ENCODE peak calls at places on chromosome 1, in five cellular contexts. S is NB4, B is suprapubic skin, E is hepatocyte, J is ovary. X is an unnamed sample.

GRCh38 chr1:201606581-201606980 is 67.7 kb downstream of the NAV1 start:
- DNase-seq in S (no peak), E (no peak), B (no peak), J (no peak), X (no peak)

GRCh38 chr1:39898648-39899603 is 2.8 kb downstream of the MYCL start:
- DNase-seq in J (no peak), B (no peak), S (peak), E (peak), X (no peak)

GRCh38 chr1:33060579-33061083 is 20.3 kb upstream of the AZIN2 start:
- DNase-seq in B (no peak), J (no peak), S (peak), E (no peak), X (peak)

GRCh38 chr1:223618680-223619079 is 46.8 kb downstream of the CAPN8 start:
- DNase-seq in B (no peak), E (no peak), S (no peak), J (no peak), X (no peak)

GRCh38 chr1:31879981-31880608 is 58.1 kb downstream of the PTP4A2 start:
- DNase-seq in S (no peak), J (no peak), B (no peak), E (peak), X (no peak)

GRCh38 chr1:246631426-246631825 is 65.2 kb downstream of the CNST start:
- DNase-seq in J (no peak), S (no peak), B (no peak), E (no peak), X (no peak)

GRCh38 chr1:24047101-24047459 is 64.9 kb downstream of the MYOM3 start:
- DNase-seq in E (no peak), B (no peak), J (peak), S (peak), X (no peak)

GRCh38 chr1:243598433-243598832 is 251.6 kb downstream of the AKT3 start:
- DNase-seq in B (no peak), E (no peak), J (no peak), S (peak), X (no peak)

GRCh38 chr1:228846952-228847351 is 111.7 kb downstream of the RHOU start:
- DNase-seq in S (no peak), E (no peak), B (no peak), J (no peak), X (no peak)

GRCh38 chr1:74498901-74499300 is 13.5 kb downstream of the LRRC53 start:
- DNase-seq in J (no peak), B (no peak), E (no peak), S (no peak), X (no peak)

GRCh38 chr1:42806171-42806570 is 10.8 kb upstream of the ERMAP start:
- DNase-seq in S (no peak), J (no peak), E (no peak), B (no peak), X (no peak)

DNA sequence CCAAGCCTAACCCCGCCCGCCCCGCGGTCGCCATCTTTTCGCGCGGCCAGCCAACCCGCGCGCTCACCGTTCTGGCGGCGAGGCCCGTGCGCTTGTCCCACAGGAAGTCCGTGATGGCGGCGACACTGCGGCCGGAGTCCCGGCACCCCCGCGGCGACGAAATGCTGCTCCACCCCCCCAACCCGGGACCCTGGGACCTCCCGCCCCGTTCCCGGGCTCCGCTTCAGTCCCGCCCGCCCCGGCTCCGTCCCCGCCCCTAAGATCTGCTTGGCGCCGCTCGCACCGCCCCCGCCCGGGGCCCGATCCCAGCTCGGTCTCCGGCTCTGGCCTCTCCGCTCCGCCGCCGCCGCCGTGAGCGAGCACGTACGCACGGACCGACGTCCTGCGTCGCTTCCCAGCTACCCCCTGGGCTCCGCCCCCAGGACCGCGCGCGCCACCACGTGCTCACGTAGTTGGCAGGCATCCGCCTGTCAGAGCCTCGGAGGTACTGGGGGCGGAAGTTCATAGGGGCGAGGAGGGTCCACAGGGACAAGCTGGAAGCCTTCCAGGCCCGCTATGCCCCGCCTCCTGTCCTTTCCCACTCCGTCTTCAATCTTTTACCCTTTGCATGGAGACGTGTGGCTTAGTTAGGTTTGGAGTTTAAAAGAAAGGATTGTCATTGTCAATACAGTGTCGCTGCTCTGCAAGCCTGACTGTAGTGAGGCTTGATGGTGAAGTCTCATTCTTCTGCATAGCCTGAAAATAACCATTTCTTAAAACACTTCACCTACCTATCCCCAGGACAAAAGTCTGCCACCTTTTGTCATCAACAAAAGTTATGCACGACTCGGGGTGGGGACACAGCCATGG is at the start of gene CLK2:
- DNase-seq in E (peak), S (peak), J (peak), B (peak), X (peak)
- TF ChIP-seq CTCF in E (no peak), S (no peak), J (no peak), B (no peak), X (peak)

GRCh38 chr1:161158316-161159016 is 834 bp upstream of the USP21 start:
- DNase-seq in E (no peak), J (no peak), B (peak), S (no peak), X (no peak)

GRCh38 chr1:161160763-161161162 is 1.5 kb downstream of the USP21 start:
- DNase-seq in B (peak), E (no peak), S (no peak), J (no peak), X (no peak)

GRCh38 chr1:161159915-161160248 is 582 bp downstream of the USP21 start:
- DNase-seq in E (no peak), J (no peak), S (no peak), B (no peak), X (no peak)

GRCh38 chr1:161159087-161159914 is at the start of gene USP21:
- DNase-seq in E (peak), J (peak), S (peak), B (peak), X (peak)

DNA sequence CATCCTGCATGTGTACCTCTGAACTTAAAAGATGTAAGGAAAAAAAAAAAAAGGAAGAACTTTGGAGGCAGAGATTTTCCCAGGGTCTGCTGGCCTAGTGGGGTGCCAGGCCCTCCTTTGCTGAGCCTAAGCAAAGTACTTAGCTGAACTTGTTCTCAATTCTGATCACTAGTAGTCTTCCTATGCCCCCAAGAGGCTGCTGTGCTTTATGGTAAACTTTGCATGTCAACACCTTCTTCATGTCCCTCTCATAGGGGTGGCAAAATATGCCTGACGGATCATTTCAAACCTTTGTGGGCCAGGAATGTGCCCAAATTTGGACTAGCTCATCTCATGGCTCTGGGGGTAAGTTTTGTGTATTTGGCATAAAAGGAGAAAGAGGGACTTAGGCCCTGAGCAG is 1.4 kb upstream of the USP21 start:
- DNase-seq in E (no peak), J (no peak), B (peak), S (no peak), X (no peak)
- TF ChIP-seq CTCF in E (no peak), J (no peak), B (no peak), S (no peak), X (no peak)

DNA sequence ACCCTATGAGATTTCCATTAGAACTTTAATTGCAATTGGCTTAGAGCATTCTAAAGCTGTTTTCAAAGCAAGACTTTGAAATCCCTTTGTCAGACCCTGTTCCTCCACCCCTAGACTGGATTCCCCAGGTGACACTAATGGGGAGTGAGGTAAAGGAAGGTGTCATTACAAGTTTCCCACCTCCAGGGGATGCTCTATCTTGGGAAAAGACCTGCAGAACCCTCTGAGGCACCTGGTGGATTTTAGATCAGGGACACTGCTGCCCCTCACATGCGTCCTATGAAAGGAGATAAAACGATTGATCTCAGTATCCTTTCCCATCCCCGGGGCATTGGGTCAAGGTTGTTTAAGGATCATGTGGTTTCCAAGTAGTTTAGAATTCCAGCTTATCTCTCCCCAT is 80.3 kb upstream of the RGS4 start:
- DNase-seq in B (no peak), J (no peak), E (no peak), S (no peak), X (no peak)
- TF ChIP-seq CTCF in B (no peak), J (no peak), E (no peak), S (no peak), X (no peak)

GRCh38 chr1:59595774-59596173 is 219.0 kb upstream of the HOOK1 start:
- DNase-seq in B (no peak), J (no peak), E (no peak), S (no peak), X (no peak)
- TF ChIP-seq CTCF in B (no peak), J (no peak), E (peak), S (no peak), X (no peak)

DNA sequence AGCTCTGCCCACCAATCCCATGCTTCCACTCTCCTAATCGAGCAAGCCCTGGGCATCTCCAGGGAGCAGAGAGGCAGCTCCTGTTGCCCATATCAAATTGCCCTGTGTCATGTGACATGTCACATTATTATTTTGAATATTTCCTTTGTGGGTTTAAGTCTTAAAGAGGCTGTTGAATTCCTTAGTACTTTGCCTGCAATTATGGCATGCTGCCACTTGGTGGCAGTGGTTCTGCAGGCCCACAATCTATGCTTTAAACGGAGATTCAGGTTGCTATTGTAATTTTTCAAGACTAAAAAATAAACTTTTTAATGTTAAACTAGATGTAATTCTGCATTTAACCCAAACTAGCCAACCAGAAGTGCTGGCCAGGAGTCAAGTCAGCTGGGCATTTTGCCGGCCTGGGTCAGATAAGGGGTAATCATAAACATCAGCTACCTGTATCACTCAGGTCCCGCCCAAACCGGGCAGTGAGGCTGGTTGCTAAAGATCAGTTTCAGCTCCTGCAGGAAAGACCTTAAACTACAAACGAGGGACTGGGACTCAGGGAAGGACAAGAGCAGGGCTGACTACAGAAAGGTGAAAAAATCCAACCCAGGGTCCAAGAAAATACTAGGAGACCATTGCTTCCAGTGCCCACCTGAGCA is 37.3 kb upstream of the ARHGEF16 start:
- DNase-seq in J (no peak), E (no peak), B (no peak), S (peak), X (no peak)
- TF ChIP-seq CTCF in J (no peak), E (peak), B (no peak), S (peak), X (peak)

GRCh38 chr1:67793562-67793961 is 39.7 kb downstream of the GNG12 start:
- DNase-seq in B (no peak), S (no peak), J (no peak), E (no peak), X (no peak)

GRCh38 chr1:67791261-67791660 is 42.0 kb downstream of the GNG12 start:
- DNase-seq in S (no peak), E (no peak), B (no peak), J (no peak), X (no peak)

GRCh38 chr1:67791686-67792475 is 41.4 kb downstream of the GNG12 start:
- DNase-seq in B (no peak), S (no peak), E (no peak), J (no peak), X (no peak)

GRCh38 chr1:67792756-67793475 is 40.4 kb downstream of the GNG12 start:
- DNase-seq in S (no peak), J (no peak), E (no peak), B (no peak), X (no peak)

DNA sequence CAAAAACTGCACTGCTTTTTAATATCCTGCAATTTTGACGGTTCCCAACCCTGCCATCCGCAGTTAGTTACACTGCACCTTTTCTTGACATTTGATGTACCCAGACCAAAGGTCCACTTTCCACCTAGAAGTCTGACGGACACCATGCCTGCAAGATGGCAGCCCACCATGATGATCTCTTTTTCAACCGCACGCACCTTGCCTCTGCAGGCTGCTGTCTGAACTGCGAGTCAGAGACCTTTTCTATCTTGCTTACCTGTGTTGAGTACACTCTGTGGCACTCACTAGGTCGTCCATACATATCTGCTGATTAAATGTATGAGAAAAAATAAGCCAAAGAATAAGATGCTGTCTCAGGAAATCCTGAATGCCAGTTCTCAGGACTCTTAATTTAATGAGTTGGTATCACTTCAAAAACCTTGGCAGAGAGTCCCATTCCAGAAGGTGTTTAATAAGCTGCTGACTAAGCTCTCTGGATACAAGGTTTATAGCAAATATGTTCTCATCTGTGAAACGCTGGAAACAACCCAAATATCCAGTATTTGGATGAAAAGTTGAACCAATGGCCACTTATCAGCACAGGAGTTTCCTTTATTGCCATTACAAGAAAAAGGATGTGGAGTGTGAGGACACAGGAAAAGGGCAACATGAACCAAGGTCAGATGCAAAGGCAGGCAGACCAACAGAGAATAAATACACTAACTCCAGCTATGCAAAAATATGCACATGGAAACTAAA is 37.9 kb downstream of the GNG12 start:
- DNase-seq in S (no peak), E (no peak), J (no peak), B (no peak), X (no peak)
- TF ChIP-seq CTCF in S (no peak), E (no peak), J (no peak), B (no peak), X (no peak)

DNA sequence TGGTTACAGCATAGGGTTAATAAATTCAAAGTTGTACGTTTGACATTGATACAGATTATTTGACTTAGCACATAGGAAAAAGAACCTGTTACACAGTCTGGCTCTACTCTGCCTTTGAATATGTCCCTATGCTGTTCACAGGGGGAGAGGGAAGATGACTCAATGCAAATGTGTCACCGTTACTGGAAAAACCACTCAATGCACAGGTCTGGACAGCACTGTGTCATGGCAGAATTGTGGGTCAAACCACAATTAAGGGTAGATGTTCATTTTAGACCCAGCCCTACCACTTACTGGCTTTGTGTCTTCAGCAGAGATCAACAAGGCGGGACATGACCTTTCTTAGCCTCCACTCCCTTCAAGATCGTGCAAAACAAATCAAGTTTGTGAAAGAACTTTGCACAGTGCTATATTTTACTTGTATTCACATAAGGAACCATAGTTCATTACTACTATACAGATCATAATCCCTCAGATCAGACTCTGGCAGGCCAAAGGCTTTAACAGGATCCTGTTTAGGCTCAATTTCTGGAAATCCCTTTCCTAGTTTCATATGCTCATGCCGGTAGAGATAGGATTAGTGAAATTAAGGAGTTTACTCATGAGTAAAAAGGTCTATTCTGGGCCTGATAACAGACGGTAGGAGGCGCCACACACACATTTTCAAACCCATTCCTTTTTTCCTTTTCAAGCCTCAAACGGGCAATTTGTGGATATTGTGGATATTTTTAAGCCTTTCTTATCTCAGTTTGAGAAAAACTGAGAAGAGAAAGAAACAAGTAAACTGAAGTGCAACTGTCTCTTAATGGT is 22.0 kb downstream of the EIF2D start:
- DNase-seq in S (peak), J (no peak), B (no peak), E (no peak), X (no peak)
- TF ChIP-seq CTCF in S (peak), J (peak), B (no peak), E (peak), X (peak)

GRCh38 chr1:87334351-87335174 is 5.9 kb downstream of the LMO4 start:
- DNase-seq in E (peak), B (peak), S (peak), J (peak), X (no peak)
- TF ChIP-seq CTCF in E (no peak), B (no peak), S (no peak), J (no peak), X (no peak)